ENCODE peak calls at places on chromosome 15, in eight cellular contexts. B is upper lobe of left lung, Z is esophagus squamous epithelium, H is prostate gland, L is spleen, N is heart left ventricle, X is breast epithelium, D is IMR-90. S is an unnamed sample.
A peak's percentile ranks its signal among the peaks of the same experiment; 100 is the strongest.

GRCh38 chr15:32688151-32688639 is 29.6 kb upstream of the GREM1 start:
- DNase-seq in B (no peak), Z (no peak), H (no peak), L (no peak), N (no peak), X (no peak), D (peak; percentile 41), S (no peak)

GRCh38 chr15:68797157-68797556 is 23.5 kb downstream of the ANP32A start:
- DNase-seq in B (no peak), Z (no peak), H (no peak), L (no peak), N (no peak), X (no peak), D (peak; percentile 45), S (no peak)

GRCh38 chr15:68211656-68212320 is 6.7 kb upstream of the CALML4 start:
- DNase-seq in B (peak; percentile 37), Z (no peak), H (no peak), L (peak; percentile 70), N (peak; percentile 22), X (peak; percentile 47), D (no peak), S (no peak)

GRCh38 chr15:40282870-40283614 is at the start of gene ANKRD63:
- DNase-seq in B (peak; percentile 91), Z (no peak), H (no peak), L (peak; percentile 86), N (peak; percentile 23), X (no peak), D (no peak), S (no peak)

GRCh38 chr15:100836501-100836900 is 43.1 kb upstream of the ALDH1A3 start:
- DNase-seq in B (no peak), Z (no peak), H (no peak), L (no peak), N (no peak), X (no peak), D (no peak), S (no peak)

GRCh38 chr15:40928351-40928974 is 677 bp upstream of the DLL4 start:
- DNase-seq in B (peak; percentile 83), Z (no peak), H (no peak), L (peak; percentile 69), N (no peak), X (no peak), D (no peak), S (no peak)

GRCh38 chr15:78264304-78265136 is at the start of gene DNAJA4:
- DNase-seq in B (peak; percentile 93), Z (no peak), H (peak; percentile 34), L (peak; percentile 87), N (peak; percentile 82), X (peak; percentile 64), D (no peak), S (no peak)

GRCh38 chr15:41483519-41483918 is 10.2 kb upstream of the ITPKA start:
- DNase-seq in B (no peak), Z (no peak), H (no peak), L (no peak), N (no peak), X (no peak), D (no peak), S (no peak)

GRCh38 chr15:97989330-97989729 is 28.8 kb downstream of the ARRDC4 start:
- DNase-seq in B (no peak), Z (no peak), H (no peak), L (no peak), N (no peak), X (no peak), D (no peak), S (no peak)

GRCh38 chr15:92197761-92198160 is 195.9 kb upstream of the ST8SIA2 start:
- DNase-seq in B (no peak), Z (no peak), H (no peak), L (no peak), N (no peak), X (no peak), D (no peak), S (no peak)

GRCh38 chr15:80697316-80697715 is 2.2 kb downstream of the ABHD17C start:
- DNase-seq in B (no peak), Z (no peak), H (no peak), L (no peak), N (no peak), X (no peak), D (no peak), S (no peak)

GRCh38 chr15:93020976-93021772 is 67.8 kb downstream of the RGMA start:
- DNase-seq in B (no peak), Z (no peak), H (no peak), L (no peak), N (no peak), X (no peak), D (no peak), S (no peak)

GRCh38 chr15:100751585-100751984 is 128.0 kb upstream of the ALDH1A3 start:
- DNase-seq in B (no peak), Z (no peak), H (no peak), L (no peak), N (no peak), X (no peak), D (no peak), S (no peak)

GRCh38 chr15:34986326-34987181 is 1.5 kb downstream of the ZNF770 start:
- DNase-seq in B (no peak), Z (no peak), H (no peak), L (no peak), N (no peak), X (no peak), D (no peak), S (no peak)

GRCh38 chr15:62165029-62165792 is at the start of gene C2CD4B:
- DNase-seq in B (peak; percentile 90), Z (no peak), H (peak; percentile 42), L (peak; percentile 81), N (peak; percentile 78), X (peak; percentile 62), D (no peak), S (no peak)

GRCh38 chr15:75178171-75178937 is 23.3 kb upstream of the C15orf39 start:
- DNase-seq in B (peak; percentile 91), Z (no peak), H (peak; percentile 33), L (peak; percentile 85), N (peak; percentile 58), X (no peak), D (no peak), S (no peak)
- TF ChIP-seq POLR2A in B (no peak), Z (no peak), H (no peak), L (no peak), N (no peak), X (no peak), D (no peak), S (no peak)

GRCh38 chr15:72319985-72320671 is at the start of gene CELF6:
- DNase-seq in B (peak; percentile 95), Z (peak; percentile 8), H (peak; percentile 73), L (peak; percentile 93), N (peak; percentile 84), X (peak; percentile 61), D (peak; percentile 79), S (peak; percentile 68)
- TF ChIP-seq POLR2A in B (peak; percentile 38), Z (no peak), H (no peak), L (no peak), N (no peak), X (no peak), D (no peak), S (no peak)

GRCh38 chr15:84654689-84655453 is 788 bp upstream of the WDR73 start:
- DNase-seq in B (peak; percentile 49), Z (peak; percentile 31), H (peak; percentile 77), L (peak; percentile 94), N (peak; percentile 82), X (peak; percentile 78), D (peak; percentile 79), S (peak; percentile 66)

GRCh38 chr15:84657748-84658079 is 285 bp downstream of the NMB start:
- DNase-seq in B (no peak), Z (no peak), H (no peak), L (no peak), N (no peak), X (no peak), D (no peak), S (no peak)

GRCh38 chr15:84653584-84653909 is 536 bp downstream of the WDR73 start:
- DNase-seq in B (no peak), Z (no peak), H (no peak), L (no peak), N (no peak), X (no peak), D (no peak), S (no peak)

GRCh38 chr15:84656972-84657371 is 1.0 kb downstream of the NMB start:
- DNase-seq in B (peak; percentile 60), Z (no peak), H (no peak), L (no peak), N (no peak), X (no peak), D (no peak), S (no peak)

DNA sequence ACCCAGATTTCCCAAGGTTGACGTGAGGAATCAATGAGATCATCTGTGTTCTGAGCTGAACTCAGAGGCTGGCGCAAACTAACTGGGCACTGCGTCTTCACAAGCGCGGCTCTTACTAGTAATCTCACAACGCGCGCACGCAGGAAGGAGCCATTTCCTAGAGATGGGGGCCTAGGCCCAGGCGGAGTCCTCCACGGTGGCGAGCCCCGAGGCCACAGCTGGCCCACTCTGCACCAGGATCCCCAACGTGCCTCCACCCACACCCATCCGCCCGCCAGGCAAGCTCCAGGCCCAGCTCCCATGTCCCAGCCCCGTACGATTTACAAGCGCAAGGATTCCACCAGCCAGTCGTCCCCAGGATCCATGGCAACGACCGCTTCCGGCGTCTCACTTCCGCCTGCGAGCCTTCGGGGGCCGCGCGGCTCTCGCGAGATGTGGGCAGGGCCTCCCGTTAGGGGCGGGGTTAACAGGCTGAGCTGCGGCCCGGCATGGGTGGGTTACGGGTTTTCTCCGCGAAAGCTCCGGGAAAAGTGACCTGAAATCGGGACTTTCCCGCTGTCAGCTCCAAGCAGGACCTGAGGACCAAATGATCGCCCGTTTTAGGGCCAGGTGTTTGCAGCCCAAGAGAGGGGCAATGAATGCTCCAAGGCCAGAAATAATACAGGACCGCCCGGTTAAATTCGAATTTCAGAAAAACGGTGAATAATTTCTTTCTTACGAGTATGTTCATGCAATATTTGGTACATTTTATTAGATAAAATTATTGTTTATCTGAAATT is at the start of gene WDR73:
- DNase-seq in B (peak; percentile 99), Z (peak; percentile 57), H (peak; percentile 97), L (peak; percentile 99), N (peak; percentile 97), X (peak; percentile 96), D (peak; percentile 92), S (peak; percentile 72)
- TF ChIP-seq POLR2A in B (peak; percentile 82), Z (no peak), H (peak; percentile 78), L (peak; percentile 62), N (no peak), X (peak; percentile 75), D (peak; percentile 45), S (peak; percentile 62)

GRCh38 chr15:74614744-74615312 is 808 bp upstream of the CLK3 start:
- DNase-seq in B (peak; percentile 97), Z (no peak), H (peak; percentile 71), L (peak; percentile 97), N (peak; percentile 88), X (peak; percentile 80), D (peak; percentile 62), S (peak; percentile 67)

GRCh38 chr15:74616020-74616939 is 644 bp downstream of the CLK3 start:
- DNase-seq in B (peak; percentile 46), Z (no peak), H (peak; percentile 45), L (peak; percentile 92), N (peak; percentile 85), X (peak; percentile 71), D (peak; percentile 63), S (peak; percentile 46)

GRCh38 chr15:74613953-74614743 is 1.5 kb upstream of the CLK3 start:
- DNase-seq in B (no peak), Z (no peak), H (no peak), L (no peak), N (no peak), X (no peak), D (no peak), S (no peak)

GRCh38 chr15:74616996-74617395 is 1.4 kb downstream of the CLK3 start:
- DNase-seq in B (no peak), Z (no peak), H (no peak), L (no peak), N (no peak), X (no peak), D (no peak), S (no peak)

GRCh38 chr15:74615313-74616019 is at the start of gene CLK3:
- DNase-seq in B (peak; percentile 100), Z (peak; percentile 73), H (peak; percentile 95), L (peak; percentile 100), N (peak; percentile 97), X (peak; percentile 95), D (peak; percentile 89), S (peak; percentile 82)
- TF ChIP-seq POLR2A in B (peak; percentile 94), Z (peak; percentile 40), H (peak; percentile 86), L (peak; percentile 39), N (no peak), X (peak; percentile 65), D (peak; percentile 83), S (peak; percentile 59)